ENCODE peak calls at places on chromosomes 13 and 19, in eight cellular contexts. G is GM23338, X is HCT116, Q is PC-9, J is mammary epithelial cell, W is PC-3, E is fibroblast of lung, C is GM23248. S is an unnamed sample.
A peak's percentile ranks its signal among the peaks of the same experiment; 100 is the strongest.

GRCh38 chr19:33355535-33355934 is 18.0 kb upstream of the CEBPG start:
- DNase-seq in Q (no peak), J (no peak), C (no peak), E (no peak), W (no peak), G (no peak), X (no peak), S (no peak)

GRCh38 chr19:52946322-52947310 is 16.1 kb downstream of the ZNF816 start:
- DNase-seq in J (no peak), G (peak; percentile 99), Q (no peak), E (no peak), W (peak; percentile 77), C (peak; percentile 53), X (no peak), S (no peak)

GRCh38 chr13:110916671-110917142 is 1.8 kb upstream of the ANKRD10 start:
- DNase-seq in W (no peak), C (peak; percentile 82), G (no peak), X (no peak), Q (no peak), J (peak; percentile 64), E (peak; percentile 51), S (no peak)

GRCh38 chr13:45331123-45331619 is 9.8 kb downstream of the TPT1 start:
- DNase-seq in X (no peak), E (no peak), J (peak; percentile 22), G (no peak), Q (no peak), W (no peak), C (no peak), S (no peak)

GRCh38 chr19:31335716-31336115 is 13.5 kb downstream of the TSHZ3 start:
- DNase-seq in J (no peak), G (no peak), E (no peak), Q (no peak), W (no peak), C (no peak), X (no peak), S (no peak)

GRCh38 chr19:37763488-37763887 is 15.9 kb downstream of the ZNF573 start:
- DNase-seq in J (peak; percentile 75), C (peak; percentile 64), X (no peak), E (no peak), G (no peak), W (peak; percentile 35), Q (peak; percentile 44), S (no peak)

GRCh38 chr13:37735293-37735692 is 134.3 kb downstream of the TRPC4 start:
- DNase-seq in Q (no peak), C (no peak), E (no peak), G (no peak), J (no peak), X (no peak), W (no peak), S (no peak)

GRCh38 chr13:41942462-41943094 is 18.3 kb downstream of the VWA8 start:
- DNase-seq in X (no peak), Q (no peak), G (peak; percentile 73), J (peak; percentile 34), C (peak; percentile 65), E (peak; percentile 68), W (peak; percentile 34), S (no peak)

GRCh38 chr19:33819875-33820781 is 23.5 kb downstream of the KCTD15 start:
- DNase-seq in C (peak; percentile 85), E (peak; percentile 76), W (peak; percentile 85), X (no peak), Q (peak; percentile 84), J (peak; percentile 96), G (peak; percentile 84), S (peak; percentile 32)

GRCh38 chr19:873084-874019 is 13.9 kb downstream of the CFD start:
- DNase-seq in Q (no peak), E (peak; percentile 64), X (peak; percentile 56), C (peak; percentile 76), G (peak; percentile 83), W (no peak), J (peak; percentile 11), S (peak; percentile 48)

GRCh38 chr19:37220383-37220782 is 2.4 kb downstream of the ZNF383 start:
- DNase-seq in Q (no peak), J (no peak), E (no peak), X (no peak), W (no peak), C (no peak), G (no peak), S (no peak)

GRCh38 chr13:79491715-79492114 is 10.8 kb downstream of the NDFIP2 start:
- DNase-seq in J (peak; percentile 95), E (peak; percentile 88), G (no peak), C (peak; percentile 80), X (no peak), W (peak; percentile 62), Q (peak; percentile 65), S (no peak)

GRCh38 chr19:18668744-18669523 is 14.5 kb upstream of the CRTC1 start:
- DNase-seq in J (no peak), G (no peak), C (no peak), E (no peak), W (no peak), Q (peak; percentile 12), X (no peak), S (no peak)

GRCh38 chr19:18669524-18669817 is 14.0 kb upstream of the CRTC1 start:
- DNase-seq in G (no peak), E (peak; percentile 36), C (no peak), W (no peak), J (no peak), Q (peak; percentile 8), X (no peak), S (no peak)

GRCh38 chr19:18666784-18667183 is 16.7 kb upstream of the CRTC1 start:
- DNase-seq in G (no peak), Q (peak; percentile 20), J (no peak), W (no peak), E (no peak), X (no peak), C (no peak), S (no peak)

GRCh38 chr19:18667531-18668251 is 15.8 kb upstream of the CRTC1 start:
- DNase-seq in C (no peak), J (no peak), W (no peak), X (no peak), E (no peak), G (no peak), Q (peak; percentile 27), S (no peak)

DNA sequence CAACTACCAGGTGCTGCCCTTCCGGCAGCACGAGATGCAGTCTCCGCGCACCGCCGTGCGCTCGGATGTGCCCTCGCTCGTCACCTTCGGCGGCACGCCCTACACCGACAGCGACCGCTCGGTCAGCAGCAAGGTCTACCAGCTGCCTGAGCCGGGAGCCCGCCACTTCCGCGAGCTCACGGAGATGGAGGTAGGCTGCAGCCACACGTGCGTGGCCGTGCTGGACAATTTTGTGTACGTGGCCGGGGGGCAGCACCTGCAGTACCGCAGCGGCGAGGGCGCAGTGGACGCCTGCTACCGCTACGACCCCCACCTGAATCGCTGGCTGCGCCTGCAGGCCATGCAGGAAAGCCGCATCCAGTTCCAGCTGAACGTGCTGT is 15.2 kb upstream of the CRTC1 start:
- DNase-seq in Q (no peak), J (no peak), E (no peak), X (no peak), G (no peak), W (no peak), C (no peak), S (no peak)
- H3K4me2 ChIP-seq in Q (no peak overlapping the region), J (no peak overlapping the region), E (no peak overlapping the region), X (no peak overlapping the region), G (no peak overlapping the region), W (no peak overlapping the region), C (no peak overlapping the region), S (no peak overlapping the region)

DNA sequence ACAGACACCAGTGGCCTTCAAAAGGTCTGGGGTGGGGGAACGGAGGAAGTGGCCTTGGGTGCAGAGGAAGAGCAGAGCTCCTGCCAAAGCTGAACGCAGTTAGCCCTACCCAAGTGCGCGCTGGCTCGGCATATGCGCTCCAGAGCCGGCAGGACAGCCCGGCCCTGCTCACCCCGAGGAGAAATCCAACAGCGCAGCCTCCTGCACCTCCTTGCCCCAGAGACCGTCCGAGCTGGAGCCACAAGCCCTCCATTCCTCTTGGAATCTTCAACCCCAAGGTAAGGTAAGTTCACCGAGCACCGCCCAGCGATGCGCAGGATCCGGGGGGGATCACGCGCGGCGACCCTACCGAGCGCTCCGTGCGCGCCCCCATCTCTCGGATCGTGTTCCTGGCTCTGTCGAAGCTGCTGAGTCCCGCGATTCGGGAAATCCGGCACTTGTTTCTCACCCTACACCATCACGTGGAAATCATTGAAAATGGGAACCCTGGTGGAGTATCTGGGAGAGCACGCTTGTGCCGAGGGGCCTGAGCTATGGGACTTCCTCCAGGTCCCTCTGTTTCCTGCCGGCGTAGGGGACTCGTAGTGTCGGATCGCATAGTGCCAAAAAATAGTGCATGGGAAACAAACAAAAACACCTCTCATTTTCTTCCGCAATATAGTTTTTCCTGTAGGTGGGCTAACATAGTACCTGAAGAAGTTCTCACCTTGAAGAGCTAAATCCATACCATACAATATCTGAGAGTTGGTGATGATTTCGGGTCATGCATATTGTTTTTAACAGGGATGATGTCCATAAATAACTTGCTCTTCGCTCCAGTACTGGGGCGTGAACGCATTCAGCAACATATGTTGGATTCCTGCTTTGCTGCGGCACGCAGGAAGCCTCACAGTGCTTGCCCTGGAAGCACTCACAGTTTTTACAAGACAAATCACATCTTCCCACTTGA is 9.3 kb downstream of the PDX1 start:
- DNase-seq in W (no peak), X (no peak), E (no peak), J (no peak), C (no peak), Q (no peak), G (peak; percentile 59), S (no peak)
- TF ChIP-seq EZH2 in W (no peak), X (no peak), E (peak; percentile 58), J (peak; percentile 67), C (no peak), Q (no peak), G (peak; percentile 98), S (no peak)

DNA sequence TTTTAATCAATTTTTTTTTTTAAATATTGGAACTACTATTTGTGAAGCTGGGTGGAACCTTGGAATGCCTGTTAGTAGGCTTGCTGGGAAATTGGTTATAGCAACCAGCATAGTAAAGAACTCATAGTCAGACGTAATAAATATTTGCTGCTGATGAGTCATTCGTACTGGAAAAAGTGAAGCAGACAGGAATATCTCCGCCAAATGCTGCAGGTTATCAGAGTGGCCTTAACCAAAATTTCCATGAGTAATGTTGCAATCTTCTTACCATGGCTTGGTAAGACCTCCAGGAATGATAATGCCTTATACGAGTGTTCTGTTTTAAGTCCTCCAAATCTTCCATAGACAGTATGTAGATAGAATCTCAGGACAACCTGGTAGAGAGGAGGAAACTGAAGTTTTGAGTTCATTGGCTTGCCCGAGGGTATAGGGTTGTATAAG is 34.2 kb downstream of the MBNL2 start:
- DNase-seq in C (peak; percentile 93), X (peak; percentile 98), G (no peak), J (peak; percentile 83), E (peak; percentile 91), W (peak; percentile 88), Q (peak; percentile 98), S (no peak)
- H3K4me2 ChIP-seq in C (peak overlapping the region; percentile 69), X (peak overlapping the region; percentile 71), G (no peak overlapping the region), J (peak overlapping the region; percentile 82), E (peak overlapping the region; percentile 61), W (peak overlapping the region; percentile 85), Q (peak overlapping the region; percentile 73), S (no peak overlapping the region)

DNA sequence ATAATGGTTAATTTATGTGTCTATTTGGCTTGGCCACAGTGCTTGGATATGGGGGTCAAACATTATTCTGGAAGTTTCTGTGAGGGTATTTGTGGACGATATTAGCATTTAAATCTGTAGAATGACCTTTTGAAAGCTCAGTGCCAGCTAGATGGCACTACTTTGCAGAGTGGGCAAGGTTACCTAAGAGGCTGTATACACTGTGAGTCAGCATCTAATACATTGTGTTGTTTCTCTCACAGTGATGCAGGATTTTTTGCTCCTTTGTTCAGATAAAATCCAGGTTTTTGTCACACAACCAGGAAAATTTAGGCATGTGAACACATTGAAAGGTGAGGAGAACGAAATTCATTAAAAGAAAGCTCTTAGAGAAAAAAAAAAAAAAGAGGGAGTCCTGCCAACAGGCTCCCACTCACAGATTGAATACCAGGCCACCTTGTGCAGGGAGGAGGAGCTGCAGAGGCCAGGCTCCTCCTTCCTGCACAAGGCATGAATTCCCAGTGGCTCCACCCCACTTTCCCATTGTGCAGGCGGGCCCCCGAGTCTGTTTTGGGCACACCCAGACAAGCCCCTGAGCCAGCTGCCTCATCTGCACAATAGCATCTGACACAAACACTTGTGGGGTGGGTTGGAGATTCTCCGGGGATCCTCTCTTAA is 551.0 kb upstream of the ATXN8OS start:
- DNase-seq in W (no peak), G (no peak), J (no peak), Q (no peak), C (no peak), X (no peak), E (no peak), S (no peak)
- TF ChIP-seq EZH2 in W (no peak), G (no peak), J (no peak), Q (no peak), C (no peak), X (no peak), E (no peak), S (no peak)

S was measured in MM.1S.